ENCODE peak calls at places on chromosomes 4 and X, in five cellular contexts. One of them, this sample, is unnamed.
A peak's percentile ranks its signal among the peaks of the same experiment; 100 is the strongest.

GRCh38 chr4:6258741-6259140 is 10.9 kb upstream of the WFS1 start:
- DNase-seq in GM12878: no peak
- DNase-seq in K562: peak; percentile 18
- DNase-seq in HepG2: no peak
- DNase-seq in GM23338: no peak
- DNase-seq in this sample: no peak

GRCh38 chrX:70196961-70197805 is 19.9 kb downstream of the DGAT2L6 start:
- DNase-seq in GM12878: no peak
- DNase-seq in GM23338: peak; percentile 79
- DNase-seq in K562: peak; percentile 60
- DNase-seq in HepG2: peak; percentile 51
- DNase-seq in this sample: peak; percentile 77

GRCh38 chr4:40448875-40449274 is 113.7 kb downstream of the CHRNA9 start:
- DNase-seq in K562: no peak
- DNase-seq in GM23338: no peak
- DNase-seq in GM12878: no peak
- DNase-seq in HepG2: no peak
- DNase-seq in this sample: no peak

GRCh38 chr4:12723849-12724447 is 760.2 kb downstream of the RAB28 start:
- DNase-seq in GM23338: peak; percentile 67
- DNase-seq in HepG2: no peak
- DNase-seq in K562: no peak
- DNase-seq in GM12878: no peak
- DNase-seq in this sample: no peak

GRCh38 chr4:111334356-111334755 is 711.5 kb upstream of the PITX2 start:
- DNase-seq in K562: no peak
- DNase-seq in HepG2: no peak
- DNase-seq in GM23338: no peak
- DNase-seq in GM12878: no peak
- DNase-seq in this sample: no peak

GRCh38 chr4:62231994-62232393 is 1031.9 kb downstream of the ADGRL3 start:
- DNase-seq in GM12878: no peak
- DNase-seq in K562: no peak
- DNase-seq in HepG2: no peak
- DNase-seq in GM23338: no peak
- DNase-seq in this sample: no peak

GRCh38 chr4:110224812-110225211 is 26.4 kb upstream of the ELOVL6 start:
- DNase-seq in GM12878: no peak
- DNase-seq in K562: peak; percentile 21
- DNase-seq in GM23338: no peak
- DNase-seq in HepG2: no peak
- DNase-seq in this sample: no peak

GRCh38 chr4:184046148-184046547 is 141.0 kb downstream of the STOX2 start:
- DNase-seq in K562: no peak
- DNase-seq in HepG2: no peak
- DNase-seq in GM23338: no peak
- DNase-seq in GM12878: no peak
- DNase-seq in this sample: no peak

GRCh38 chrX:108148524-108148923 is 56.9 kb downstream of the ATG4A start:
- DNase-seq in GM23338: no peak
- DNase-seq in HepG2: no peak
- DNase-seq in K562: no peak
- DNase-seq in GM12878: peak; percentile 4
- DNase-seq in this sample: no peak

GRCh38 chrX:28988246-28988645 is 401.0 kb downstream of the IL1RAPL1 start:
- DNase-seq in K562: no peak
- DNase-seq in HepG2: no peak
- DNase-seq in GM12878: no peak
- DNase-seq in GM23338: no peak
- DNase-seq in this sample: no peak

GRCh38 chr4:142703694-142704309 is 142.3 kb downstream of the INPP4B start:
- DNase-seq in GM23338: no peak
- DNase-seq in GM12878: no peak
- DNase-seq in K562: no peak
- DNase-seq in HepG2: no peak
- DNase-seq in this sample: no peak

GRCh38 chrX:148530464-148531077 is 30.2 kb downstream of the AFF2 start:
- DNase-seq in HepG2: no peak
- DNase-seq in K562: no peak
- DNase-seq in GM12878: no peak
- DNase-seq in GM23338: peak; percentile 55
- DNase-seq in this sample: peak; percentile 29

GRCh38 chrX:21740329-21741274 is 17.3 kb downstream of the SMPX start:
- DNase-seq in HepG2: peak; percentile 59
- DNase-seq in GM12878: no peak
- DNase-seq in GM23338: no peak
- DNase-seq in K562: no peak
- DNase-seq in this sample: no peak

GRCh38 chr4:76059750-76060149 is 14.8 kb upstream of the ART3 start:
- DNase-seq in GM12878: no peak
- DNase-seq in K562: no peak
- DNase-seq in GM23338: no peak
- DNase-seq in HepG2: no peak
- DNase-seq in this sample: no peak

GRCh38 chr4:71006203-71006907 is 12.9 kb downstream of the DCK start:
- DNase-seq in GM23338: no peak
- DNase-seq in HepG2: no peak
- DNase-seq in GM12878: no peak
- DNase-seq in K562: no peak
- DNase-seq in this sample: no peak

GRCh38 chr4:76373919-76374552 is 46.9 kb downstream of the CCDC158 start:
- DNase-seq in K562: no peak
- DNase-seq in GM12878: no peak
- DNase-seq in HepG2: no peak
- DNase-seq in GM23338: no peak
- DNase-seq in this sample: peak; percentile 3

GRCh38 chr4:76035799-76036389 is at the start of gene CXCL11:
- DNase-seq in GM12878: no peak
- DNase-seq in GM23338: no peak
- DNase-seq in K562: no peak
- DNase-seq in HepG2: no peak
- DNase-seq in this sample: no peak

GRCh38 chrX:18650662-18651061 is 21.2 kb downstream of the RS1 start:
- DNase-seq in K562: no peak
- DNase-seq in HepG2: no peak
- DNase-seq in GM12878: no peak
- DNase-seq in GM23338: no peak
- DNase-seq in this sample: no peak

GRCh38 chr4:2350982-2351381 is 67.5 kb downstream of the ZFYVE28 start:
- DNase-seq in GM23338: no peak
- DNase-seq in HepG2: no peak
- DNase-seq in GM12878: no peak
- DNase-seq in K562: no peak
- DNase-seq in this sample: no peak

GRCh38 chrX:46929439-46930018 is 17.3 kb downstream of the JADE3 start:
- DNase-seq in K562: no peak
- DNase-seq in HepG2: no peak
- DNase-seq in GM23338: no peak
- DNase-seq in GM12878: no peak
- DNase-seq in this sample: peak; percentile 11

GRCh38 chr4:145035494-145036136 is 62.4 kb downstream of the ANAPC10 start:
- DNase-seq in K562: no peak
- DNase-seq in GM12878: no peak
- DNase-seq in HepG2: no peak
- DNase-seq in GM23338: no peak
- DNase-seq in this sample: no peak

GRCh38 chr4:114615435-114615834 is 16.8 kb downstream of the UGT8 start:
- DNase-seq in HepG2: peak; percentile 6
- DNase-seq in K562: no peak
- DNase-seq in GM12878: no peak
- DNase-seq in GM23338: no peak
- DNase-seq in this sample: no peak

GRCh38 chr4:117560329-117560728 is 474.0 kb upstream of the NDST3 start:
- DNase-seq in HepG2: no peak
- DNase-seq in GM12878: no peak
- DNase-seq in K562: no peak
- DNase-seq in GM23338: peak; percentile 4
- DNase-seq in this sample: no peak

GRCh38 chrX:47573334-47574095 is 8.7 kb upstream of the TIMP1 start:
- DNase-seq in GM23338: peak; percentile 91
- DNase-seq in HepG2: no peak
- DNase-seq in K562: no peak
- DNase-seq in GM12878: no peak
- DNase-seq in this sample: no peak

GRCh38 chrX:77446029-77446585 is 1.1 kb upstream of the FGF16 start:
- DNase-seq in K562: no peak
- DNase-seq in GM23338: peak; percentile 54
- DNase-seq in HepG2: no peak
- DNase-seq in GM12878: no peak
- DNase-seq in this sample: no peak

GRCh38 chr4:184805462-184806245 is 20.1 kb downstream of the ACSL1 start:
- DNase-seq in HepG2: no peak
- DNase-seq in GM23338: no peak
- DNase-seq in GM12878: no peak
- DNase-seq in K562: no peak
- DNase-seq in this sample: no peak

GRCh38 chr4:112327950-112328349 is 30.8 kb downstream of the ALPK1 start:
- DNase-seq in GM12878: peak; percentile 73
- DNase-seq in GM23338: peak; percentile 77
- DNase-seq in HepG2: peak; percentile 38
- DNase-seq in K562: no peak
- DNase-seq in this sample: no peak

GRCh38 chr4:3688018-3688998 is 77.9 kb upstream of the ADRA2C start:
- DNase-seq in GM23338: no peak
- DNase-seq in HepG2: no peak
- DNase-seq in K562: no peak
- DNase-seq in GM12878: no peak
- DNase-seq in this sample: no peak

GRCh38 chr4:175791221-175791620 is 20.8 kb downstream of the GPM6A start:
- DNase-seq in GM23338: no peak
- DNase-seq in GM12878: no peak
- DNase-seq in K562: no peak
- DNase-seq in HepG2: no peak
- DNase-seq in this sample: no peak

GRCh38 chr4:88610771-88611170 is 18.5 kb downstream of the HERC3 start:
- DNase-seq in K562: no peak
- DNase-seq in GM12878: no peak
- DNase-seq in HepG2: no peak
- DNase-seq in GM23338: no peak
- DNase-seq in this sample: no peak

GRCh38 chr4:106194801-106195200 is 121.2 kb downstream of the TBCK start:
- DNase-seq in HepG2: no peak
- DNase-seq in GM12878: no peak
- DNase-seq in K562: no peak
- DNase-seq in GM23338: no peak
- DNase-seq in this sample: no peak

GRCh38 chrX:14528629-14529287 is 578 bp upstream of the GLRA2 start:
- DNase-seq in K562: peak; percentile 10
- DNase-seq in GM23338: peak; percentile 76
- DNase-seq in GM12878: peak; percentile 4
- DNase-seq in HepG2: peak; percentile 10
- DNase-seq in this sample: peak; percentile 61
- TF ChIP-seq JUNB in K562: no peak
- TF ChIP-seq JUNB in GM23338: no peak
- TF ChIP-seq JUNB in GM12878: no peak
- TF ChIP-seq JUNB in HepG2: no peak
- TF ChIP-seq JUNB in this sample: no peak

GRCh38 chr4:518569-519083 is 19.6 kb downstream of the PIGG start:
- DNase-seq in GM23338: peak; percentile 64
- DNase-seq in HepG2: no peak
- DNase-seq in GM12878: no peak
- DNase-seq in K562: no peak
- DNase-seq in this sample: no peak

GRCh38 chr4:519885-520595 is 21.0 kb downstream of the PIGG start:
- DNase-seq in GM12878: no peak
- DNase-seq in HepG2: no peak
- DNase-seq in GM23338: no peak
- DNase-seq in K562: no peak
- DNase-seq in this sample: no peak

GRCh38 chr4:517061-517805 is 18.2 kb downstream of the PIGG start:
- DNase-seq in HepG2: no peak
- DNase-seq in GM23338: no peak
- DNase-seq in GM12878: no peak
- DNase-seq in K562: no peak
- DNase-seq in this sample: no peak

GRCh38 chr4:517806-518070 is 18.7 kb downstream of the PIGG start:
- DNase-seq in K562: no peak
- DNase-seq in GM12878: no peak
- DNase-seq in GM23338: no peak
- DNase-seq in HepG2: no peak
- DNase-seq in this sample: no peak

GRCh38 chr4:519203-519651 is 20.2 kb downstream of the PIGG start:
- DNase-seq in K562: no peak
- DNase-seq in GM12878: no peak
- DNase-seq in HepG2: no peak
- DNase-seq in GM23338: no peak
- DNase-seq in this sample: no peak
- TF ChIP-seq JUNB in K562: no peak
- TF ChIP-seq JUNB in GM12878: no peak
- TF ChIP-seq JUNB in HepG2: no peak
- TF ChIP-seq JUNB in GM23338: no peak
- TF ChIP-seq JUNB in this sample: no peak

GRCh38 chr4:7721984-7722551 is 217.6 kb downstream of the AFAP1 start:
- DNase-seq in GM12878: no peak
- DNase-seq in K562: peak; percentile 27
- DNase-seq in HepG2: no peak
- DNase-seq in GM23338: no peak
- DNase-seq in this sample: no peak
- TF ChIP-seq JUNB in GM12878: no peak
- TF ChIP-seq JUNB in K562: no peak
- TF ChIP-seq JUNB in HepG2: no peak
- TF ChIP-seq JUNB in GM23338: no peak
- TF ChIP-seq JUNB in this sample: no peak

GRCh38 chrX:136272325-136272724 is 21.1 kb upstream of the MAP7D3 start:
- DNase-seq in K562: peak; percentile 11
- DNase-seq in GM12878: no peak
- DNase-seq in GM23338: peak; percentile 17
- DNase-seq in HepG2: no peak
- DNase-seq in this sample: peak; percentile 11

GRCh38 chrX:136269921-136270320 is 18.7 kb upstream of the MAP7D3 start:
- DNase-seq in K562: no peak
- DNase-seq in HepG2: no peak
- DNase-seq in GM12878: no peak
- DNase-seq in GM23338: no peak
- DNase-seq in this sample: no peak

GRCh38 chrX:136271300-136271699 is 20.1 kb upstream of the MAP7D3 start:
- DNase-seq in GM12878: no peak
- DNase-seq in GM23338: no peak
- DNase-seq in K562: no peak
- DNase-seq in HepG2: no peak
- DNase-seq in this sample: no peak

GRCh38 chrX:136266828-136267227 is 15.6 kb upstream of the MAP7D3 start:
- DNase-seq in HepG2: no peak
- DNase-seq in GM12878: no peak
- DNase-seq in K562: no peak
- DNase-seq in GM23338: no peak
- DNase-seq in this sample: no peak

GRCh38 chrX:136268051-136269048 is 17.1 kb upstream of the MAP7D3 start:
- DNase-seq in GM23338: peak; percentile 48
- DNase-seq in HepG2: peak; percentile 4
- DNase-seq in K562: peak; percentile 27
- DNase-seq in GM12878: no peak
- DNase-seq in this sample: peak; percentile 15
- TF ChIP-seq JUNB in GM23338: no peak
- TF ChIP-seq JUNB in HepG2: no peak
- TF ChIP-seq JUNB in K562: no peak
- TF ChIP-seq JUNB in GM12878: no peak
- TF ChIP-seq JUNB in this sample: no peak